ENCODE peak calls at places on chromosomes 16 and 17, in eight cellular contexts. One of them, this sample, is unnamed.

GRCh38 chr17:835263-835662 is 53.1 kb downstream of the MRM3 start:
- DNase-seq in endothelial cell: no peak
- DNase-seq in mucosa of descending colon: no peak
- DNase-seq in A549: no peak
- DNase-seq in AG09319: peak
- DNase-seq in activated B cell treated with CpG ODN at 0.5 μM for 24 hours: no peak
- DNase-seq in lower leg skin: peak
- DNase-seq in HFFc6: peak
- DNase-seq in this sample: no peak

GRCh38 chr17:20208717-20209116 is 199.6 kb downstream of the SPECC1 start:
- DNase-seq in endothelial cell: no peak
- DNase-seq in mucosa of descending colon: no peak
- DNase-seq in A549: no peak
- DNase-seq in AG09319: no peak
- DNase-seq in activated B cell treated with CpG ODN at 0.5 μM for 24 hours: no peak
- DNase-seq in lower leg skin: no peak
- DNase-seq in HFFc6: no peak
- DNase-seq in this sample: no peak

GRCh38 chr16:19875900-19876299 is 8.7 kb downstream of the GPRC5B start:
- DNase-seq in endothelial cell: no peak
- DNase-seq in mucosa of descending colon: no peak
- DNase-seq in A549: no peak
- DNase-seq in AG09319: no peak
- DNase-seq in activated B cell treated with CpG ODN at 0.5 μM for 24 hours: no peak
- DNase-seq in lower leg skin: no peak
- DNase-seq in HFFc6: no peak
- DNase-seq in this sample: no peak

GRCh38 chr17:8141046-8141445 is 11.2 kb downstream of the PER1 start:
- DNase-seq in endothelial cell: no peak
- DNase-seq in mucosa of descending colon: no peak
- DNase-seq in A549: no peak
- DNase-seq in AG09319: no peak
- DNase-seq in activated B cell treated with CpG ODN at 0.5 μM for 24 hours: no peak
- DNase-seq in lower leg skin: peak
- DNase-seq in HFFc6: no peak
- DNase-seq in this sample: no peak

GRCh38 chr17:67245073-67245693 is at the start of gene HELZ:
- DNase-seq in endothelial cell: peak
- DNase-seq in mucosa of descending colon: peak
- DNase-seq in A549: peak
- DNase-seq in AG09319: peak
- DNase-seq in activated B cell treated with CpG ODN at 0.5 μM for 24 hours: peak
- DNase-seq in lower leg skin: peak
- DNase-seq in HFFc6: peak
- DNase-seq in this sample: peak

GRCh38 chr17:41614098-41614497 is 1.5 kb upstream of the KRT16 start:
- DNase-seq in endothelial cell: no peak
- DNase-seq in mucosa of descending colon: no peak
- DNase-seq in A549: no peak
- DNase-seq in AG09319: no peak
- DNase-seq in activated B cell treated with CpG ODN at 0.5 μM for 24 hours: no peak
- DNase-seq in lower leg skin: no peak
- DNase-seq in HFFc6: no peak
- DNase-seq in this sample: peak

GRCh38 chr17:6862822-6863221 is 31.3 kb upstream of the TEKT1 start:
- DNase-seq in endothelial cell: no peak
- DNase-seq in mucosa of descending colon: no peak
- DNase-seq in A549: no peak
- DNase-seq in AG09319: no peak
- DNase-seq in activated B cell treated with CpG ODN at 0.5 μM for 24 hours: no peak
- DNase-seq in lower leg skin: no peak
- DNase-seq in HFFc6: no peak
- DNase-seq in this sample: no peak

GRCh38 chr17:44587339-44587738 is 30.1 kb downstream of the FZD2 start:
- DNase-seq in endothelial cell: no peak
- DNase-seq in mucosa of descending colon: no peak
- DNase-seq in A549: peak
- DNase-seq in AG09319: peak
- DNase-seq in activated B cell treated with CpG ODN at 0.5 μM for 24 hours: no peak
- DNase-seq in lower leg skin: no peak
- DNase-seq in HFFc6: peak
- DNase-seq in this sample: no peak

GRCh38 chr17:57459286-57459915 is 203.1 kb downstream of the MSI2 start:
- DNase-seq in endothelial cell: no peak
- DNase-seq in mucosa of descending colon: no peak
- DNase-seq in A549: peak
- DNase-seq in AG09319: no peak
- DNase-seq in activated B cell treated with CpG ODN at 0.5 μM for 24 hours: no peak
- DNase-seq in lower leg skin: no peak
- DNase-seq in HFFc6: peak
- DNase-seq in this sample: no peak

GRCh38 chr17:59451706-59452105 is 113.7 kb upstream of the DHX40 start:
- DNase-seq in endothelial cell: no peak
- DNase-seq in mucosa of descending colon: no peak
- DNase-seq in A549: no peak
- DNase-seq in AG09319: no peak
- DNase-seq in activated B cell treated with CpG ODN at 0.5 μM for 24 hours: no peak
- DNase-seq in lower leg skin: no peak
- DNase-seq in HFFc6: peak
- DNase-seq in this sample: no peak

GRCh38 chr16:12551946-12552345 is 251.7 kb downstream of the CPPED1 start:
- DNase-seq in endothelial cell: no peak
- DNase-seq in mucosa of descending colon: no peak
- DNase-seq in A549: no peak
- DNase-seq in AG09319: no peak
- DNase-seq in activated B cell treated with CpG ODN at 0.5 μM for 24 hours: no peak
- DNase-seq in lower leg skin: no peak
- DNase-seq in HFFc6: no peak
- DNase-seq in this sample: no peak

GRCh38 chr17:50545306-50545705 is 1.7 kb upstream of the SPATA20 start:
- DNase-seq in endothelial cell: no peak
- DNase-seq in mucosa of descending colon: peak
- DNase-seq in A549: no peak
- DNase-seq in AG09319: no peak
- DNase-seq in activated B cell treated with CpG ODN at 0.5 μM for 24 hours: no peak
- DNase-seq in lower leg skin: no peak
- DNase-seq in HFFc6: no peak
- DNase-seq in this sample: no peak

GRCh38 chr16:3009568-3010390 is 2.9 kb upstream of the CLDN9 start:
- DNase-seq in endothelial cell: no peak
- DNase-seq in mucosa of descending colon: no peak
- DNase-seq in A549: no peak
- DNase-seq in AG09319: no peak
- DNase-seq in activated B cell treated with CpG ODN at 0.5 μM for 24 hours: no peak
- DNase-seq in lower leg skin: no peak
- DNase-seq in HFFc6: no peak
- DNase-seq in this sample: no peak

GRCh38 chr16:57577691-57578224 is 35.3 kb downstream of the ADGRG5 start:
- DNase-seq in endothelial cell: no peak
- DNase-seq in mucosa of descending colon: peak
- DNase-seq in A549: no peak
- DNase-seq in AG09319: no peak
- DNase-seq in activated B cell treated with CpG ODN at 0.5 μM for 24 hours: no peak
- DNase-seq in lower leg skin: no peak
- DNase-seq in HFFc6: no peak
- DNase-seq in this sample: no peak

GRCh38 chr16:30382398-30383015 is at the start of gene SEPTIN1:
- DNase-seq in endothelial cell: no peak
- DNase-seq in mucosa of descending colon: peak
- DNase-seq in A549: no peak
- DNase-seq in AG09319: no peak
- DNase-seq in activated B cell treated with CpG ODN at 0.5 μM for 24 hours: peak
- DNase-seq in lower leg skin: no peak
- DNase-seq in HFFc6: no peak
- DNase-seq in this sample: no peak

GRCh38 chr16:56866955-56867830 is 2.2 kb downstream of the SLC12A3 start:
- DNase-seq in endothelial cell: peak
- DNase-seq in mucosa of descending colon: no peak
- DNase-seq in A549: peak
- DNase-seq in AG09319: peak
- DNase-seq in activated B cell treated with CpG ODN at 0.5 μM for 24 hours: no peak
- DNase-seq in lower leg skin: peak
- DNase-seq in HFFc6: peak
- DNase-seq in this sample: no peak

GRCh38 chr17:81473019-81473418 is 39.6 kb downstream of the ACTG1 start:
- DNase-seq in endothelial cell: no peak
- DNase-seq in mucosa of descending colon: no peak
- DNase-seq in A549: no peak
- DNase-seq in AG09319: no peak
- DNase-seq in activated B cell treated with CpG ODN at 0.5 μM for 24 hours: no peak
- DNase-seq in lower leg skin: no peak
- DNase-seq in HFFc6: no peak
- DNase-seq in this sample: no peak

GRCh38 chr17:76279742-76280287 is 14.7 kb downstream of the UBALD2 start:
- DNase-seq in endothelial cell: no peak
- DNase-seq in mucosa of descending colon: no peak
- DNase-seq in A549: no peak
- DNase-seq in AG09319: no peak
- DNase-seq in activated B cell treated with CpG ODN at 0.5 μM for 24 hours: no peak
- DNase-seq in lower leg skin: no peak
- DNase-seq in HFFc6: no peak
- DNase-seq in this sample: no peak

GRCh38 chr17:3545151-3545550 is 12.5 kb downstream of the TRPV3 start:
- DNase-seq in endothelial cell: no peak
- DNase-seq in mucosa of descending colon: no peak
- DNase-seq in A549: no peak
- DNase-seq in AG09319: no peak
- DNase-seq in activated B cell treated with CpG ODN at 0.5 μM for 24 hours: no peak
- DNase-seq in lower leg skin: no peak
- DNase-seq in HFFc6: no peak
- DNase-seq in this sample: no peak

GRCh38 chr17:3546997-3547396 is 10.6 kb downstream of the TRPV3 start:
- DNase-seq in endothelial cell: no peak
- DNase-seq in mucosa of descending colon: no peak
- DNase-seq in A549: no peak
- DNase-seq in AG09319: no peak
- DNase-seq in activated B cell treated with CpG ODN at 0.5 μM for 24 hours: no peak
- DNase-seq in lower leg skin: no peak
- DNase-seq in HFFc6: no peak
- DNase-seq in this sample: no peak

GRCh38 chr17:3546521-3546920 is 11.1 kb downstream of the TRPV3 start:
- DNase-seq in endothelial cell: no peak
- DNase-seq in mucosa of descending colon: no peak
- DNase-seq in A549: no peak
- DNase-seq in AG09319: no peak
- DNase-seq in activated B cell treated with CpG ODN at 0.5 μM for 24 hours: no peak
- DNase-seq in lower leg skin: no peak
- DNase-seq in HFFc6: no peak
- DNase-seq in this sample: no peak

GRCh38 chr17:3549610-3550162 is 7.9 kb downstream of the TRPV3 start:
- DNase-seq in endothelial cell: no peak
- DNase-seq in mucosa of descending colon: no peak
- DNase-seq in A549: no peak
- DNase-seq in AG09319: no peak
- DNase-seq in activated B cell treated with CpG ODN at 0.5 μM for 24 hours: no peak
- DNase-seq in lower leg skin: no peak
- DNase-seq in HFFc6: no peak
- DNase-seq in this sample: no peak

GRCh38 chr17:3547628-3548027 is 10.0 kb downstream of the TRPV3 start:
- DNase-seq in endothelial cell: no peak
- DNase-seq in mucosa of descending colon: no peak
- DNase-seq in A549: no peak
- DNase-seq in AG09319: no peak
- DNase-seq in activated B cell treated with CpG ODN at 0.5 μM for 24 hours: no peak
- DNase-seq in lower leg skin: no peak
- DNase-seq in HFFc6: no peak
- DNase-seq in this sample: no peak
- TF ChIP-seq CTCF in endothelial cell: no peak
- TF ChIP-seq CTCF in mucosa of descending colon: no peak
- TF ChIP-seq CTCF in A549: no peak
- TF ChIP-seq CTCF in AG09319: no peak
- TF ChIP-seq CTCF in activated B cell treated with CpG ODN at 0.5 μM for 24 hours: no peak
- TF ChIP-seq CTCF in lower leg skin: no peak
- TF ChIP-seq CTCF in HFFc6: no peak
- TF ChIP-seq CTCF in this sample: no peak

GRCh38 chr17:80259642-80260535 is 763 bp upstream of the RNF213 start:
- DNase-seq in endothelial cell: peak
- DNase-seq in mucosa of descending colon: peak
- DNase-seq in A549: peak
- DNase-seq in AG09319: peak
- DNase-seq in activated B cell treated with CpG ODN at 0.5 μM for 24 hours: peak
- DNase-seq in lower leg skin: peak
- DNase-seq in HFFc6: peak
- DNase-seq in this sample: no peak
- TF ChIP-seq CTCF in endothelial cell: no peak
- TF ChIP-seq CTCF in mucosa of descending colon: no peak
- TF ChIP-seq CTCF in A549: peak
- TF ChIP-seq CTCF in AG09319: no peak
- TF ChIP-seq CTCF in activated B cell treated with CpG ODN at 0.5 μM for 24 hours: no peak
- TF ChIP-seq CTCF in lower leg skin: no peak
- TF ChIP-seq CTCF in HFFc6: no peak
- TF ChIP-seq CTCF in this sample: no peak

GRCh38 chr16:68972720-68973119 is 129.4 kb downstream of the TANGO6 start:
- DNase-seq in endothelial cell: peak
- DNase-seq in mucosa of descending colon: peak
- DNase-seq in A549: peak
- DNase-seq in AG09319: no peak
- DNase-seq in activated B cell treated with CpG ODN at 0.5 μM for 24 hours: no peak
- DNase-seq in lower leg skin: no peak
- DNase-seq in HFFc6: peak
- DNase-seq in this sample: no peak
- TF ChIP-seq CTCF in endothelial cell: no peak
- TF ChIP-seq CTCF in mucosa of descending colon: no peak
- TF ChIP-seq CTCF in A549: peak
- TF ChIP-seq CTCF in AG09319: peak
- TF ChIP-seq CTCF in activated B cell treated with CpG ODN at 0.5 μM for 24 hours: no peak
- TF ChIP-seq CTCF in lower leg skin: no peak
- TF ChIP-seq CTCF in HFFc6: peak
- TF ChIP-seq CTCF in this sample: no peak

GRCh38 chr16:88427376-88427775 is 25.7 kb upstream of the ZFPM1 start:
- DNase-seq in endothelial cell: no peak
- DNase-seq in mucosa of descending colon: no peak
- DNase-seq in A549: no peak
- DNase-seq in AG09319: no peak
- DNase-seq in activated B cell treated with CpG ODN at 0.5 μM for 24 hours: no peak
- DNase-seq in lower leg skin: no peak
- DNase-seq in HFFc6: no peak
- DNase-seq in this sample: no peak

GRCh38 chr16:88430185-88430523 is 22.9 kb upstream of the ZFPM1 start:
- DNase-seq in endothelial cell: peak
- DNase-seq in mucosa of descending colon: no peak
- DNase-seq in A549: no peak
- DNase-seq in AG09319: no peak
- DNase-seq in activated B cell treated with CpG ODN at 0.5 μM for 24 hours: peak
- DNase-seq in lower leg skin: no peak
- DNase-seq in HFFc6: no peak
- DNase-seq in this sample: no peak

GRCh38 chr16:88428156-88428555 is 24.9 kb upstream of the ZFPM1 start:
- DNase-seq in endothelial cell: no peak
- DNase-seq in mucosa of descending colon: no peak
- DNase-seq in A549: no peak
- DNase-seq in AG09319: no peak
- DNase-seq in activated B cell treated with CpG ODN at 0.5 μM for 24 hours: no peak
- DNase-seq in lower leg skin: no peak
- DNase-seq in HFFc6: no peak
- DNase-seq in this sample: no peak

GRCh38 chr16:88429387-88430184 is 23.5 kb upstream of the ZFPM1 start:
- DNase-seq in endothelial cell: no peak
- DNase-seq in mucosa of descending colon: no peak
- DNase-seq in A549: no peak
- DNase-seq in AG09319: no peak
- DNase-seq in activated B cell treated with CpG ODN at 0.5 μM for 24 hours: no peak
- DNase-seq in lower leg skin: no peak
- DNase-seq in HFFc6: no peak
- DNase-seq in this sample: no peak

GRCh38 chr16:88428616-88429386 is 24.3 kb upstream of the ZFPM1 start:
- DNase-seq in endothelial cell: no peak
- DNase-seq in mucosa of descending colon: no peak
- DNase-seq in A549: no peak
- DNase-seq in AG09319: no peak
- DNase-seq in activated B cell treated with CpG ODN at 0.5 μM for 24 hours: no peak
- DNase-seq in lower leg skin: no peak
- DNase-seq in HFFc6: no peak
- DNase-seq in this sample: no peak
- TF ChIP-seq CTCF in endothelial cell: no peak
- TF ChIP-seq CTCF in mucosa of descending colon: no peak
- TF ChIP-seq CTCF in A549: no peak
- TF ChIP-seq CTCF in AG09319: peak
- TF ChIP-seq CTCF in activated B cell treated with CpG ODN at 0.5 μM for 24 hours: no peak
- TF ChIP-seq CTCF in lower leg skin: no peak
- TF ChIP-seq CTCF in HFFc6: peak
- TF ChIP-seq CTCF in this sample: peak

This sample was measured in CD14-positive monocyte.